ENCODE peak calls at places on chromosomes 6 and 20, in seven cellular contexts. S, L, Z, O, G, K and B are unnamed samples.

GRCh38 chr6:130132286-130132701 is 90.5 kb downstream of the SAMD3 start:
- DNase-seq in S (no peak), L (no peak), Z (no peak), O (no peak), G (no peak), K (no peak), B (no peak)

GRCh38 chr6:150932976-150933375 is 67.5 kb downstream of the MTHFD1L start:
- DNase-seq in S (peak), L (no peak), Z (no peak), O (no peak), G (no peak), K (no peak), B (no peak)

GRCh38 chr6:12395898-12396297 is 105.7 kb downstream of the EDN1 start:
- DNase-seq in S (no peak), L (no peak), Z (no peak), O (no peak), G (no peak), K (no peak), B (no peak)

GRCh38 chr20:40416274-40416673 is 272.8 kb downstream of the MAFB start:
- DNase-seq in S (no peak), L (no peak), Z (peak), O (no peak), G (no peak), K (no peak), B (no peak)

GRCh38 chr6:148203970-148204369 is 138.7 kb upstream of the SASH1 start:
- DNase-seq in S (peak), L (peak), Z (peak), O (no peak), G (no peak), K (no peak), B (peak)

GRCh38 chr6:21914121-21914973 is 320.8 kb downstream of the SOX4 start:
- DNase-seq in S (peak), L (peak), Z (no peak), O (no peak), G (no peak), K (no peak), B (no peak)

GRCh38 chr20:63530788-63531160 is 6.4 kb downstream of the PTK6 start:
- DNase-seq in S (no peak), L (no peak), Z (no peak), O (no peak), G (peak), K (no peak), B (no peak)

GRCh38 chr20:63309261-63310071 is 16.5 kb downstream of the COL20A1 start:
- DNase-seq in S (peak), L (peak), Z (no peak), O (peak), G (peak), K (peak), B (peak)

GRCh38 chr20:34222208-34222607 is 19.0 kb upstream of the ASIP start:
- DNase-seq in S (peak), L (peak), Z (peak), O (no peak), G (no peak), K (no peak), B (no peak)

GRCh38 chr20:22794200-22794599 is 209.8 kb upstream of the FOXA2 start:
- DNase-seq in S (no peak), L (no peak), Z (no peak), O (no peak), G (no peak), K (no peak), B (no peak)

GRCh38 chr6:91672201-91672600 is 1085.3 kb upstream of the MAP3K7 start:
- DNase-seq in S (no peak), L (no peak), Z (no peak), O (no peak), G (no peak), K (no peak), B (no peak)

GRCh38 chr6:156917213-156917612 is 140.0 kb downstream of the ARID1B start:
- DNase-seq in S (no peak), L (peak), Z (no peak), O (no peak), G (no peak), K (no peak), B (peak)

GRCh38 chr6:82484001-82484400 is 120.4 kb downstream of the TPBG start:
- DNase-seq in S (no peak), L (no peak), Z (no peak), O (no peak), G (no peak), K (no peak), B (no peak)

GRCh38 chr20:50211065-50211464 is 20.4 kb downstream of the CEBPB start:
- DNase-seq in S (no peak), L (no peak), Z (no peak), O (no peak), G (no peak), K (no peak), B (no peak)

GRCh38 chr6:27031302-27031701 is 216.2 kb upstream of the PRSS16 start:
- DNase-seq in S (peak), L (no peak), Z (no peak), O (no peak), G (no peak), K (no peak), B (no peak)

GRCh38 chr6:127051571-127052260 is 66.8 kb upstream of the RSPO3 start:
- DNase-seq in S (peak), L (peak), Z (no peak), O (no peak), G (no peak), K (no peak), B (no peak)

GRCh38 chr20:2137552-2138201 is 36.0 kb downstream of the STK35 start:
- DNase-seq in S (peak), L (peak), Z (no peak), O (no peak), G (no peak), K (no peak), B (no peak)
- H3K27ac ChIP-seq in S (peak), L (no peak), Z (no peak), O (no peak), G (no peak), K (no peak), B (no peak)

DNA sequence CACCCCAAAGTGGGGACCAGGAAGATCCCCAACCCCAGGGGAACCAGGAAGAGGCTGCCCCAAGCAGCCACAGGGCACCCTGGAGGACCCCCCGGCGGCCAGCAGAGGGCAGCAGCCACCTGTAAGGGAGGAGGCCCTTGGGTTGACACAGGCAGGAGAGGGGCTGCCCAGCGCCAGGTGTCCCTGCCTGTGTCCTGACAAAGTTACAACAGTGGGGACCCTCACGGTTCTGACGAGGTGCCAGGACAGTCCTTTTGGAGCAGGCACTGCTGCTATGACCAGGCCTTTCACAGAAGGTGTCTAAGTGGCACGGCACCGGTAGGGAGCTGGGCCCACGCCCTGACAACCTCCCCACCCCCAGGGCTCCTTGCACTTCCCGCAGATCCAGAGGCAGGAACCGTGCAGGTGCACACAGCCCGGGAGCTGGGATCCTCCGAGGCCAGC is 176.7 kb downstream of the BMP7 start:
- DNase-seq in S (peak), L (peak), Z (no peak), O (peak), G (peak), K (peak), B (peak)
- H3K4me2 ChIP-seq in S (no peak), L (no peak), Z (no peak), O (no peak), G (peak), K (no peak), B (no peak)

GRCh38 chr6:8507286-8507685 is 71.9 kb upstream of the SLC35B3 start:
- DNase-seq in S (no peak), L (no peak), Z (no peak), O (no peak), G (no peak), K (no peak), B (no peak)
- H4K8ac ChIP-seq in S (no peak), L (no peak), Z (no peak), O (no peak), G (no peak), K (no peak), B (no peak)

DNA sequence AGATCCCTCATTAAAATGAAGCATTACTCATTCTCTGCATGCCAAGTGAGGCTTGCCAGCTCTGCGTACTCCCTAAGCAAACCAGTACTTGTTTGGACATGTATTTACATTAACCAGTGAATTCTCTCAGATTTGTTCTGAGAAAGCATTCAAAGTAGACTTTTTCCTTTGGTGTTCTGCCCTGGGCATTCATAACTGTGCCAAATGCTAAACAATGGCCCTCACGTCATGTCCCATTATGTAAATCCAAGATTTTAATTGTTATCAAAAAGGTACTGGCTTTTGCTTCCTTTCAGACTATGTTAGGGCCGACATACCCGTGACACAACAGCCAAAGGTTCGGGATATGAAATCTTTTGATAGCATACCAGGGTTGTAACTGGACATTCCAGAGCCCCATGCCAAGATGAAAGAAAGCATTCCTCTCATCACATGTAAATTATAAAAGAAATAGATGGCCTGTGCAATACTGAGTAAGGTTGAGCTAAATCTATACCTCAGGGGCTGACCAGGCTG is 164.2 kb downstream of the ADAT2 start:
- DNase-seq in S (peak), L (no peak), Z (no peak), O (no peak), G (no peak), K (no peak), B (no peak)
- H3K27ac ChIP-seq in S (peak), L (no peak), Z (no peak), O (no peak), G (no peak), K (no peak), B (no peak)

GRCh38 chr6:13761361-13762036 is 49.9 kb upstream of the RANBP9 start:
- DNase-seq in S (peak), L (no peak), Z (no peak), O (no peak), G (no peak), K (no peak), B (no peak)
- H3K4me2 ChIP-seq in S (no peak), L (no peak), Z (no peak), O (no peak), G (no peak), K (no peak), B (no peak)